ENCODE peak calls at places on chromosome 20, in six cellular contexts. One of them, this sample, is unnamed.

GRCh38 chr20:18852318-18852717 is 38.7 kb downstream of the SCP2D1 start:
- DNase-seq in Right ventricle myocardium superior: no peak
- DNase-seq in T-helper 17 cell: no peak
- DNase-seq in epithelial cell of esophagus: peak; percentile 81
- DNase-seq in effector CD8-positive, alpha-beta T cell: no peak
- DNase-seq in GM12865: no peak
- DNase-seq in this sample: no peak

GRCh38 chr20:42587427-42587826 is 602.3 kb downstream of the PTPRT start:
- DNase-seq in epithelial cell of esophagus: no peak
- DNase-seq in T-helper 17 cell: no peak
- DNase-seq in effector CD8-positive, alpha-beta T cell: no peak
- DNase-seq in Right ventricle myocardium superior: no peak
- DNase-seq in GM12865: no peak
- DNase-seq in this sample: no peak

GRCh38 chr20:32348207-32348606 is 9.9 kb upstream of the ASXL1 start:
- DNase-seq in epithelial cell of esophagus: no peak
- DNase-seq in Right ventricle myocardium superior: no peak
- DNase-seq in effector CD8-positive, alpha-beta T cell: no peak
- DNase-seq in T-helper 17 cell: no peak
- DNase-seq in GM12865: no peak
- DNase-seq in this sample: no peak

GRCh38 chr20:41462372-41463161 is 95.9 kb upstream of the EMILIN3 start:
- DNase-seq in GM12865: peak; percentile 56
- DNase-seq in effector CD8-positive, alpha-beta T cell: no peak
- DNase-seq in Right ventricle myocardium superior: no peak
- DNase-seq in T-helper 17 cell: no peak
- DNase-seq in epithelial cell of esophagus: no peak
- DNase-seq in this sample: no peak

GRCh38 chr20:64110411-64111068 is 3.2 kb upstream of the NPBWR2 start:
- DNase-seq in Right ventricle myocardium superior: peak; percentile 22
- DNase-seq in epithelial cell of esophagus: no peak
- DNase-seq in GM12865: no peak
- DNase-seq in effector CD8-positive, alpha-beta T cell: no peak
- DNase-seq in T-helper 17 cell: no peak
- DNase-seq in this sample: no peak

GRCh38 chr20:32040142-32040953 is 11.7 kb upstream of the HCK start:
- DNase-seq in T-helper 17 cell: no peak
- DNase-seq in Right ventricle myocardium superior: peak; percentile 76
- DNase-seq in effector CD8-positive, alpha-beta T cell: no peak
- DNase-seq in epithelial cell of esophagus: peak; percentile 87
- DNase-seq in GM12865: peak; percentile 55
- DNase-seq in this sample: no peak

GRCh38 chr20:39855799-39856198 is 833.2 kb downstream of the MAFB start:
- DNase-seq in Right ventricle myocardium superior: no peak
- DNase-seq in epithelial cell of esophagus: no peak
- DNase-seq in effector CD8-positive, alpha-beta T cell: no peak
- DNase-seq in GM12865: no peak
- DNase-seq in T-helper 17 cell: no peak
- DNase-seq in this sample: no peak

GRCh38 chr20:48668451-48668946 is 159.3 kb downstream of the PREX1 start:
- DNase-seq in GM12865: no peak
- DNase-seq in epithelial cell of esophagus: no peak
- DNase-seq in effector CD8-positive, alpha-beta T cell: no peak
- DNase-seq in Right ventricle myocardium superior: no peak
- DNase-seq in T-helper 17 cell: no peak
- DNase-seq in this sample: no peak

GRCh38 chr20:59055302-59055701 is 12.7 kb upstream of the PRELID3B start:
- DNase-seq in epithelial cell of esophagus: peak; percentile 50
- DNase-seq in effector CD8-positive, alpha-beta T cell: no peak
- DNase-seq in GM12865: peak; percentile 28
- DNase-seq in T-helper 17 cell: no peak
- DNase-seq in Right ventricle myocardium superior: no peak
- DNase-seq in this sample: no peak

GRCh38 chr20:18144541-18145099 is 7.0 kb downstream of the KAT14 start:
- DNase-seq in Right ventricle myocardium superior: no peak
- DNase-seq in T-helper 17 cell: no peak
- DNase-seq in epithelial cell of esophagus: peak; percentile 60
- DNase-seq in GM12865: no peak
- DNase-seq in effector CD8-positive, alpha-beta T cell: no peak
- DNase-seq in this sample: no peak

GRCh38 chr20:32980131-32980941 is 23.9 kb downstream of the SUN5 start:
- DNase-seq in effector CD8-positive, alpha-beta T cell: no peak
- DNase-seq in GM12865: no peak
- DNase-seq in T-helper 17 cell: no peak
- DNase-seq in Right ventricle myocardium superior: no peak
- DNase-seq in epithelial cell of esophagus: no peak
- DNase-seq in this sample: no peak

GRCh38 chr20:39112196-39112743 is 150.1 kb downstream of the DHX35 start:
- DNase-seq in T-helper 17 cell: no peak
- DNase-seq in GM12865: peak; percentile 59
- DNase-seq in epithelial cell of esophagus: peak; percentile 48
- DNase-seq in effector CD8-positive, alpha-beta T cell: no peak
- DNase-seq in Right ventricle myocardium superior: peak; percentile 48
- DNase-seq in this sample: peak; percentile 57

GRCh38 chr20:37502654-37503053 is 18.4 kb upstream of the NNAT start:
- DNase-seq in epithelial cell of esophagus: no peak
- DNase-seq in Right ventricle myocardium superior: no peak
- DNase-seq in GM12865: no peak
- DNase-seq in T-helper 17 cell: no peak
- DNase-seq in effector CD8-positive, alpha-beta T cell: no peak
- DNase-seq in this sample: no peak

GRCh38 chr20:6576721-6577120 is 190.8 kb upstream of the BMP2 start:
- DNase-seq in T-helper 17 cell: no peak
- DNase-seq in GM12865: no peak
- DNase-seq in epithelial cell of esophagus: no peak
- DNase-seq in Right ventricle myocardium superior: no peak
- DNase-seq in effector CD8-positive, alpha-beta T cell: no peak
- DNase-seq in this sample: no peak

GRCh38 chr20:50341880-50342637 is 151.4 kb downstream of the CEBPB start:
- DNase-seq in GM12865: peak; percentile 64
- DNase-seq in T-helper 17 cell: no peak
- DNase-seq in epithelial cell of esophagus: no peak
- DNase-seq in Right ventricle myocardium superior: no peak
- DNase-seq in effector CD8-positive, alpha-beta T cell: no peak
- DNase-seq in this sample: no peak

GRCh38 chr20:63891061-63892002 is 3.6 kb upstream of the DNAJC5 start:
- DNase-seq in GM12865: no peak
- DNase-seq in effector CD8-positive, alpha-beta T cell: no peak
- DNase-seq in epithelial cell of esophagus: no peak
- DNase-seq in Right ventricle myocardium superior: no peak
- DNase-seq in T-helper 17 cell: no peak
- DNase-seq in this sample: no peak

GRCh38 chr20:37398750-37399621 is 53.0 kb downstream of the SRC start:
- DNase-seq in GM12865: no peak
- DNase-seq in T-helper 17 cell: no peak
- DNase-seq in epithelial cell of esophagus: no peak
- DNase-seq in effector CD8-positive, alpha-beta T cell: no peak
- DNase-seq in Right ventricle myocardium superior: no peak
- DNase-seq in this sample: no peak

GRCh38 chr20:18705906-18706305 is 107.7 kb upstream of the SCP2D1 start:
- DNase-seq in effector CD8-positive, alpha-beta T cell: no peak
- DNase-seq in GM12865: no peak
- DNase-seq in epithelial cell of esophagus: no peak
- DNase-seq in T-helper 17 cell: no peak
- DNase-seq in Right ventricle myocardium superior: no peak
- DNase-seq in this sample: no peak

GRCh38 chr20:59633646-59634045 is 29.3 kb downstream of the PHACTR3 start:
- DNase-seq in T-helper 17 cell: no peak
- DNase-seq in epithelial cell of esophagus: no peak
- DNase-seq in GM12865: no peak
- DNase-seq in Right ventricle myocardium superior: no peak
- DNase-seq in effector CD8-positive, alpha-beta T cell: no peak
- DNase-seq in this sample: no peak

GRCh38 chr20:8640461-8640860 is 428.4 kb upstream of the PLCB4 start:
- DNase-seq in GM12865: no peak
- DNase-seq in epithelial cell of esophagus: no peak
- DNase-seq in Right ventricle myocardium superior: no peak
- DNase-seq in effector CD8-positive, alpha-beta T cell: no peak
- DNase-seq in T-helper 17 cell: no peak
- DNase-seq in this sample: no peak

GRCh38 chr20:2330090-2330695 is 34.4 kb downstream of the TGM3 start:
- DNase-seq in epithelial cell of esophagus: no peak
- DNase-seq in Right ventricle myocardium superior: no peak
- DNase-seq in T-helper 17 cell: no peak
- DNase-seq in GM12865: no peak
- DNase-seq in effector CD8-positive, alpha-beta T cell: no peak
- DNase-seq in this sample: no peak

GRCh38 chr20:48157970-48158369 is 372.7 kb upstream of the SULF2 start:
- DNase-seq in GM12865: no peak
- DNase-seq in T-helper 17 cell: no peak
- DNase-seq in epithelial cell of esophagus: peak; percentile 24
- DNase-seq in effector CD8-positive, alpha-beta T cell: no peak
- DNase-seq in Right ventricle myocardium superior: no peak
- DNase-seq in this sample: no peak

GRCh38 chr20:51767867-51768758 is at the start of gene ATP9A:
- DNase-seq in epithelial cell of esophagus: peak; percentile 21
- DNase-seq in T-helper 17 cell: no peak
- DNase-seq in effector CD8-positive, alpha-beta T cell: no peak
- DNase-seq in Right ventricle myocardium superior: peak; percentile 55
- DNase-seq in GM12865: no peak
- DNase-seq in this sample: no peak

GRCh38 chr20:10863337-10864060 is 189.7 kb upstream of the JAG1 start:
- DNase-seq in Right ventricle myocardium superior: peak; percentile 42
- DNase-seq in effector CD8-positive, alpha-beta T cell: no peak
- DNase-seq in epithelial cell of esophagus: peak; percentile 59
- DNase-seq in GM12865: no peak
- DNase-seq in T-helper 17 cell: no peak
- DNase-seq in this sample: no peak

GRCh38 chr20:17611290-17611539 is 41.3 kb downstream of the DSTN start:
- DNase-seq in GM12865: no peak
- DNase-seq in effector CD8-positive, alpha-beta T cell: no peak
- DNase-seq in T-helper 17 cell: no peak
- DNase-seq in epithelial cell of esophagus: peak; percentile 59
- DNase-seq in Right ventricle myocardium superior: no peak
- DNase-seq in this sample: no peak

GRCh38 chr20:23536601-23537000 is 31.7 kb downstream of the CST9L start:
- DNase-seq in effector CD8-positive, alpha-beta T cell: no peak
- DNase-seq in GM12865: no peak
- DNase-seq in epithelial cell of esophagus: no peak
- DNase-seq in Right ventricle myocardium superior: no peak
- DNase-seq in T-helper 17 cell: no peak
- DNase-seq in this sample: no peak

GRCh38 chr20:47256665-47257236 is 99.7 kb downstream of the ZMYND8 start:
- DNase-seq in epithelial cell of esophagus: peak; percentile 25
- DNase-seq in Right ventricle myocardium superior: no peak
- DNase-seq in effector CD8-positive, alpha-beta T cell: no peak
- DNase-seq in T-helper 17 cell: no peak
- DNase-seq in GM12865: no peak
- DNase-seq in this sample: no peak

GRCh38 chr20:57596998-57597939 is 23.0 kb downstream of the ZBP1 start:
- DNase-seq in Right ventricle myocardium superior: peak; percentile 87
- DNase-seq in effector CD8-positive, alpha-beta T cell: peak; percentile 65
- DNase-seq in GM12865: peak; percentile 72
- DNase-seq in epithelial cell of esophagus: peak; percentile 42
- DNase-seq in T-helper 17 cell: peak; percentile 72
- DNase-seq in this sample: peak; percentile 93

GRCh38 chr20:63501818-63502670 is 3.2 kb upstream of the EEF1A2 start:
- DNase-seq in Right ventricle myocardium superior: peak; percentile 83
- DNase-seq in epithelial cell of esophagus: peak; percentile 26
- DNase-seq in GM12865: no peak
- DNase-seq in T-helper 17 cell: no peak
- DNase-seq in effector CD8-positive, alpha-beta T cell: no peak
- DNase-seq in this sample: no peak

This sample was measured in GM12891.